ENCODE peak calls at places on chromosomes 7 and 10, in nine cellular contexts. I is fibroblast of pulmonary artery, V is stomach, N is cardiac fibroblast, X is Panc1, J is fibroblast of lung, M is AG04449, B is bronchial epithelial cell, L is adrenal gland. K is an unnamed sample.

GRCh38 chr10:43259981-43260761 is 6.7 kb downstream of the RASGEF1A start:
- DNase-seq in B (no peak), M (no peak), I (peak), X (no peak), N (peak), L (peak), J (no peak), V (no peak), K (no peak)

GRCh38 chr10:59830601-59831259 is 75.6 kb downstream of the CCDC6 start:
- DNase-seq in V (peak), B (peak), N (peak), M (no peak), L (peak), X (peak), I (peak), J (peak), K (peak)

GRCh38 chr7:41113663-41114062 is 589.2 kb downstream of the INHBA start:
- DNase-seq in J (no peak), V (no peak), L (no peak), N (no peak), I (no peak), M (no peak), X (no peak), B (no peak), K (no peak)

GRCh38 chr10:72318383-72319262 is 36.1 kb downstream of the DNAJB12 start:
- DNase-seq in L (peak), M (no peak), X (no peak), V (no peak), I (no peak), N (peak), J (no peak), B (no peak), K (no peak)

GRCh38 chr7:67896721-67897120 is 900.1 kb downstream of the TYW1 start:
- DNase-seq in N (no peak), J (no peak), X (no peak), I (no peak), M (no peak), B (no peak), L (no peak), V (no peak), K (no peak)

GRCh38 chr7:155372782-155373358 is 75.2 kb downstream of the INSIG1 start:
- DNase-seq in N (no peak), X (no peak), B (no peak), V (no peak), L (no peak), J (no peak), M (no peak), I (no peak), K (no peak)

GRCh38 chr7:102439963-102440795 is 6.8 kb downstream of the ORAI2 start:
- DNase-seq in N (peak), M (no peak), V (no peak), X (peak), I (peak), L (peak), J (peak), B (peak), K (peak)

GRCh38 chr10:128465697-128466096 is 339.5 kb upstream of the MKI67 start:
- DNase-seq in X (no peak), B (no peak), V (no peak), M (no peak), I (no peak), N (no peak), J (no peak), L (no peak), K (no peak)

GRCh38 chr10:22435650-22436049 is 90.4 kb downstream of the SPAG6 start:
- DNase-seq in X (no peak), I (no peak), M (no peak), J (no peak), N (no peak), L (no peak), V (no peak), B (no peak), K (no peak)

GRCh38 chr10:75233444-75234016 is 2.2 kb downstream of the COMTD1 start:
- DNase-seq in M (no peak), L (peak), V (no peak), B (no peak), X (no peak), I (no peak), N (no peak), J (no peak), K (no peak)

GRCh38 chr7:105787071-105787470 is 89.3 kb downstream of the ATXN7L1 start:
- DNase-seq in N (no peak), L (no peak), B (peak), V (no peak), M (no peak), J (no peak), X (no peak), I (no peak), K (no peak)

GRCh38 chr7:148045521-148045920 is 545.0 kb upstream of the C7orf33 start:
- DNase-seq in I (no peak), X (no peak), J (no peak), M (no peak), V (no peak), L (no peak), B (no peak), N (no peak), K (no peak)

GRCh38 chr10:75293456-75293840 is 57.7 kb upstream of the COMTD1 start:
- DNase-seq in B (no peak), L (no peak), I (no peak), N (no peak), M (no peak), J (peak), X (no peak), V (no peak), K (peak)

GRCh38 chr7:128383781-128384180 is 22.3 kb upstream of the PRRT4 start:
- DNase-seq in B (no peak), I (no peak), V (no peak), N (peak), L (peak), M (no peak), J (no peak), X (no peak), K (no peak)

GRCh38 chr7:84017653-84018052 is 176.9 kb downstream of the SEMA3A start:
- DNase-seq in L (no peak), M (no peak), B (no peak), J (peak), X (no peak), V (no peak), N (no peak), I (no peak), K (no peak)

GRCh38 chr7:11069591-11069990 is 95.9 kb downstream of the PHF14 start:
- DNase-seq in J (no peak), N (no peak), M (no peak), X (no peak), L (no peak), I (no peak), B (no peak), V (no peak), K (no peak)

GRCh38 chr10:79436066-79436849 is 9.2 kb downstream of the ZCCHC24 start:
- DNase-seq in B (no peak), N (no peak), I (no peak), X (no peak), V (no peak), M (no peak), L (no peak), J (no peak), K (no peak)

GRCh38 chr7:66362136-66362535 is 157.0 kb downstream of the TPST1 start:
- DNase-seq in J (no peak), M (no peak), L (no peak), X (no peak), V (no peak), I (no peak), B (no peak), N (no peak), K (no peak)

GRCh38 chr7:2955177-2955768 is 88.4 kb downstream of the CARD11 start:
- DNase-seq in V (no peak), X (no peak), J (no peak), I (no peak), L (no peak), N (no peak), M (no peak), B (no peak), K (no peak)

GRCh38 chr10:4981722-4982471 is 18.7 kb downstream of the AKR1C1 start:
- DNase-seq in I (peak), B (peak), J (peak), L (peak), M (no peak), N (peak), V (peak), X (no peak), K (peak)

GRCh38 chr7:17407229-17407628 is 108.8 kb downstream of the AHR start:
- DNase-seq in V (no peak), J (no peak), L (no peak), B (no peak), X (no peak), M (no peak), I (no peak), N (no peak), K (no peak)

GRCh38 chr7:159119851-159120539 is 24.7 kb downstream of the VIPR2 start:
- DNase-seq in M (no peak), B (no peak), L (no peak), N (no peak), X (no peak), V (no peak), J (no peak), I (no peak), K (no peak)

GRCh38 chr10:124727389-124727960 is 16.7 kb downstream of the FAM53B start:
- DNase-seq in N (no peak), L (no peak), I (no peak), J (no peak), M (no peak), V (no peak), B (no peak), X (no peak), K (no peak)

GRCh38 chr7:24108906-24109376 is 175.0 kb upstream of the NPY start:
- DNase-seq in V (no peak), B (no peak), I (no peak), N (no peak), J (no peak), M (no peak), L (no peak), X (no peak), K (no peak)

GRCh38 chr10:72215611-72216549 is at the start of the genes ANAPC16 and ASCC1:
- DNase-seq in L (peak), I (peak), B (peak), M (peak), X (peak), J (peak), N (peak), V (peak), K (peak)

GRCh38 chr10:58969578-58969977 is 206.9 kb upstream of the PHYHIPL start:
- DNase-seq in L (no peak), V (no peak), N (peak), B (no peak), I (peak), M (no peak), J (peak), X (no peak), K (peak)

GRCh38 chr7:42186181-42186580 is 50.8 kb downstream of the GLI3 start:
- DNase-seq in J (no peak), V (no peak), M (no peak), N (no peak), B (peak), L (no peak), X (no peak), I (no peak), K (no peak)

GRCh38 chr7:11784808-11785536 is 47.0 kb downstream of the THSD7A start:
- DNase-seq in X (no peak), V (no peak), J (no peak), M (no peak), B (no peak), N (no peak), L (no peak), I (no peak), K (no peak)

GRCh38 chr7:129210256-129210988 is 14.4 kb upstream of the AHCYL2 start:
- DNase-seq in M (no peak), V (peak), J (peak), L (peak), B (peak), N (peak), X (no peak), I (peak), K (peak)

GRCh38 chr7:90655566-90655965 is 59.4 kb downstream of the CDK14 start:
- DNase-seq in I (peak), L (no peak), V (no peak), J (peak), N (peak), B (peak), M (peak), X (no peak), K (peak)

GRCh38 chr10:63720072-63720537 is 198.9 kb downstream of the REEP3 start:
- DNase-seq in J (peak), B (peak), L (peak), I (peak), N (peak), M (no peak), V (peak), X (no peak), K (peak)

GRCh38 chr10:32367793-32368453 is 21.0 kb upstream of the EPC1 start:
- DNase-seq in M (no peak), B (peak), J (peak), I (peak), X (peak), V (peak), L (peak), N (peak), K (peak)

GRCh38 chr7:158842486-158842885 is 13.2 kb upstream of the ESYT2 start:
- DNase-seq in L (no peak), M (no peak), B (no peak), N (no peak), X (no peak), V (no peak), J (no peak), I (no peak), K (no peak)

GRCh38 chr7:18128846-18129245 is 101.2 kb upstream of the PRPS1L1 start:
- DNase-seq in M (no peak), N (no peak), X (no peak), J (no peak), V (no peak), L (no peak), B (no peak), I (no peak), K (no peak)

GRCh38 chr10:47323636-47324299 is 1.5 kb downstream of the GDF2 start:
- DNase-seq in B (no peak), L (no peak), J (no peak), X (no peak), I (no peak), M (no peak), V (no peak), N (no peak), K (no peak)

GRCh38 chr10:124091646-124092269 is 1.6 kb downstream of the CHST15 start:
- DNase-seq in N (peak), X (no peak), M (no peak), V (no peak), L (no peak), J (peak), I (no peak), B (no peak), K (peak)

GRCh38 chr7:130831817-130832481 is 97.9 kb upstream of the KLF14 start:
- DNase-seq in V (no peak), L (no peak), I (peak), M (no peak), J (peak), X (no peak), B (peak), N (peak), K (peak)

GRCh38 chr7:76073335-76073990 is 25.6 kb downstream of the MDH2 start:
- DNase-seq in M (no peak), J (no peak), L (no peak), N (no peak), V (no peak), X (no peak), I (no peak), B (no peak), K (no peak)
- TF ChIP-seq CTCF in M (no peak), J (no peak), L (no peak), N (no peak), V (no peak), X (no peak), I (no peak), B (no peak), K (no peak)

GRCh38 chr7:1226155-1226901 is 6.3 kb upstream of the UNCX start:
- DNase-seq in X (no peak), I (no peak), M (no peak), N (no peak), L (no peak), V (no peak), J (no peak), B (no peak), K (no peak)

GRCh38 chr7:1223196-1224092 is 9.2 kb upstream of the UNCX start:
- DNase-seq in X (no peak), B (no peak), I (no peak), V (no peak), N (no peak), J (no peak), L (no peak), M (no peak), K (no peak)

GRCh38 chr7:1225462-1226154 is 7.1 kb upstream of the UNCX start:
- DNase-seq in L (no peak), V (no peak), B (no peak), M (no peak), N (peak), J (no peak), I (peak), X (no peak), K (no peak)

GRCh38 chr7:1227071-1227804 is 5.4 kb upstream of the UNCX start:
- DNase-seq in X (no peak), N (no peak), B (no peak), L (no peak), J (no peak), V (no peak), M (no peak), I (no peak), K (no peak)

GRCh38 chr7:1224093-1224702 is 8.5 kb upstream of the UNCX start:
- DNase-seq in V (no peak), L (no peak), N (no peak), J (no peak), M (no peak), B (no peak), I (no peak), X (no peak), K (no peak)
- H3K4me3 ChIP-seq in V (no peak), L (no peak), N (no peak), J (no peak), M (no peak), B (no peak), I (no peak), X (no peak), K (no peak)

GRCh38 chr10:110650265-110650668 is 6.1 kb downstream of the RBM20 start:
- DNase-seq in J (no peak), N (no peak), V (no peak), B (no peak), L (no peak), M (no peak), I (no peak), X (no peak), K (no peak)

GRCh38 chr10:110651044-110651958 is 7.2 kb downstream of the RBM20 start:
- DNase-seq in M (peak), I (peak), B (no peak), X (no peak), V (no peak), J (peak), L (no peak), N (peak), K (peak)

GRCh38 chr10:110649652-110650264 is 5.6 kb downstream of the RBM20 start:
- DNase-seq in N (no peak), M (no peak), B (no peak), V (no peak), X (no peak), J (no peak), I (no peak), L (no peak), K (no peak)

GRCh38 chr10:110647136-110647430 is 2.9 kb downstream of the RBM20 start:
- DNase-seq in N (no peak), B (peak), V (no peak), J (no peak), I (no peak), M (no peak), L (no peak), X (no peak), K (no peak)

GRCh38 chr10:110648743-110649651 is 4.9 kb downstream of the RBM20 start:
- DNase-seq in X (no peak), J (no peak), L (no peak), N (no peak), M (no peak), V (no peak), B (peak), I (no peak), K (peak)
- TF ChIP-seq CTCF in X (no peak), J (no peak), L (no peak), N (no peak), M (no peak), V (no peak), B (no peak), I (no peak), K (no peak)

DNA sequence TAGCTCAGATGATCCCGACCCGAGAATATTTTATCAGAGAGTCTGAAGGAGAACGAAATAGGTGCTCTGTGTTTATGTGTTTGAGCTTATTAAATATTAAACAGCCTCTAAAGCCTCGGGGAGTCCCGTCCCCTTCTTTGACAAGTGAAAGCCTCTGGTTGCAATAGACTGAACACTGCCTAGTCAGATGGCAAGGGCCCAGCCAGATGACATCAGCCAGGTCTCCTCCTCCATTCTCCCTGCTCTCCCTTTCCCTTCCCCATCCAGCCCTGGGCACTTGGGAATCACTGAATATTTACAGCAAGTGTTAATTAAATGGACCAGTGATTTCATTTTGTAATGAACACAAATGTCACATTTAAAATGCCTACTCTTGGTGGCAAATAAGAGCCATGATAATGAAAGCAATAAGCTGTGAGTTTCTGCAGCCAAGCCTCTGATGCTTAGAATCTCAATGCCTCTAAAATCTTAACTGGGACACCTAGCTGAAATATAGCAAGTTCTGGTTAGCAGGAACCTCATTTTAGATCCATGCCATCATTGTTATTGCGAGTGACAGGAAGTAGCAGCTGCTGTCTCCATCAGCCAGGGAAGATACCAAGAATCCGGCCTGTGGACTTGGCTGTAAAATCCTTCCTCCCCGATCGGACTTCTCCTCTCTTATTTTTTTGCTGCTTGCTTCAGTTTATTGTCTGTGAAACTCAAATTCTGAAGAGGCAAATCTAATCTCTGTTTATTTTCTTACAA is 202.1 kb downstream of the PRPF18 start:
- DNase-seq in I (peak), N (peak), L (peak), X (no peak), B (no peak), J (peak), V (peak), M (no peak), K (peak)
- H3K4me3 ChIP-seq in I (no peak), N (no peak), L (no peak), X (no peak), B (no peak), J (no peak), V (no peak), M (no peak), K (no peak)

DNA sequence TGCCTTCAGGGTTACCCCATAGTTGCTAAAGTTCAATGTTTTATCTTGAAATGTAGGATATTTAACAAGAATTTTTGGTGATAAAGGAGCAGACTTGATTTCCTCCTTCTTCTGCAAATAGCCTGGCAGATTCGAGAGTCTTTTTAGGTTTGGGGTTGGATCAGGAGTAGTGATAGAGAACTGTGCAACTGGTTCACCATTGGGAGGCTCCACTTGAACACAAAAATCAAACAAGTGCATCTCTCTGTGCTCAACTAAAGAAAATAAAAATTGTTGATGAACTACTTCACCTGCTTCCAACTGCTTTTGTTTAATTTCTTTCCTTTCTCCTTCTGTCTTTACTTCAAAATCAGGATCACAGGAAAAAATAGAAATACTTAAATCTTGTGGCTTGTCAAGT is 58.5 kb downstream of the MACC1 start:
- DNase-seq in V (no peak), M (no peak), L (no peak), X (no peak), I (peak), N (peak), J (no peak), B (peak), K (peak)
- TF ChIP-seq CTCF in V (no peak), M (no peak), L (no peak), X (no peak), I (peak), N (peak), J (peak), B (peak), K (peak)

K was measured in foreskin fibroblast.